ENCODE peak calls at places on chromosomes 6 and 20, in five cellular contexts. One of them, this sample, is unnamed.

GRCh38 chr6:163831736-163832135 is 417.2 kb downstream of the QKI start:
- DNase-seq in germinal center: no peak
- DNase-seq in foreskin keratinocyte: no peak
- DNase-seq in COLO829: no peak
- DNase-seq in putamen: no peak
- DNase-seq in this sample: no peak

GRCh38 chr6:88477411-88477810 is 311.3 kb upstream of the CNR1 start:
- DNase-seq in COLO829: no peak
- DNase-seq in germinal center: no peak
- DNase-seq in foreskin keratinocyte: no peak
- DNase-seq in putamen: no peak
- DNase-seq in this sample: peak; percentile 8

GRCh38 chr20:22542427-22542826 is 41.9 kb downstream of the FOXA2 start:
- DNase-seq in putamen: no peak
- DNase-seq in germinal center: no peak
- DNase-seq in COLO829: no peak
- DNase-seq in foreskin keratinocyte: no peak
- DNase-seq in this sample: no peak

GRCh38 chr6:125745281-125746018 is 4.0 kb upstream of the HEY2 start:
- DNase-seq in germinal center: no peak
- DNase-seq in foreskin keratinocyte: no peak
- DNase-seq in putamen: no peak
- DNase-seq in COLO829: no peak
- DNase-seq in this sample: no peak

GRCh38 chr20:17735206-17735804 is 35.5 kb downstream of the BANF2 start:
- DNase-seq in germinal center: no peak
- DNase-seq in putamen: no peak
- DNase-seq in COLO829: no peak
- DNase-seq in foreskin keratinocyte: peak; percentile 38
- DNase-seq in this sample: peak; percentile 19

GRCh38 chr6:125277838-125278237 is 23.9 kb downstream of the HDDC2 start:
- DNase-seq in foreskin keratinocyte: no peak
- DNase-seq in COLO829: no peak
- DNase-seq in germinal center: no peak
- DNase-seq in putamen: no peak
- DNase-seq in this sample: no peak

GRCh38 chr6:75791881-75792280 is 42.8 kb downstream of the MYO6 start:
- DNase-seq in COLO829: peak; percentile 58
- DNase-seq in putamen: peak; percentile 80
- DNase-seq in foreskin keratinocyte: no peak
- DNase-seq in germinal center: no peak
- DNase-seq in this sample: peak; percentile 40

GRCh38 chr20:20073851-20074252 is 21.5 kb downstream of the CFAP61 start:
- DNase-seq in putamen: no peak
- DNase-seq in germinal center: no peak
- DNase-seq in foreskin keratinocyte: no peak
- DNase-seq in COLO829: no peak
- DNase-seq in this sample: no peak

GRCh38 chr6:157985378-157986155 is 3.9 kb downstream of the SYNJ2 start:
- DNase-seq in COLO829: no peak
- DNase-seq in germinal center: no peak
- DNase-seq in putamen: no peak
- DNase-seq in foreskin keratinocyte: no peak
- DNase-seq in this sample: no peak

GRCh38 chr20:31829731-31830130 is 10.6 kb downstream of the MYLK2 start:
- DNase-seq in germinal center: no peak
- DNase-seq in foreskin keratinocyte: no peak
- DNase-seq in putamen: no peak
- DNase-seq in COLO829: no peak
- DNase-seq in this sample: no peak

GRCh38 chr6:19298422-19298821 is 538.7 kb upstream of the ID4 start:
- DNase-seq in COLO829: no peak
- DNase-seq in putamen: no peak
- DNase-seq in foreskin keratinocyte: no peak
- DNase-seq in germinal center: no peak
- DNase-seq in this sample: no peak

GRCh38 chr6:3296537-3297453 is 38.0 kb downstream of the PSMG4 start:
- DNase-seq in germinal center: no peak
- DNase-seq in putamen: no peak
- DNase-seq in COLO829: no peak
- DNase-seq in foreskin keratinocyte: no peak
- DNase-seq in this sample: no peak

GRCh38 chr20:37305079-37305478 is 15.6 kb downstream of the MANBAL start:
- DNase-seq in COLO829: no peak
- DNase-seq in foreskin keratinocyte: no peak
- DNase-seq in germinal center: no peak
- DNase-seq in putamen: no peak
- DNase-seq in this sample: no peak

GRCh38 chr6:142637624-142638023 is 307.4 kb downstream of the HIVEP2 start:
- DNase-seq in germinal center: no peak
- DNase-seq in putamen: no peak
- DNase-seq in COLO829: no peak
- DNase-seq in foreskin keratinocyte: no peak
- DNase-seq in this sample: no peak

GRCh38 chr20:36105731-36106226 is 48.8 kb upstream of the EPB41L1 start:
- DNase-seq in putamen: no peak
- DNase-seq in germinal center: no peak
- DNase-seq in COLO829: no peak
- DNase-seq in foreskin keratinocyte: no peak
- DNase-seq in this sample: no peak

GRCh38 chr20:34615477-34615876 is 57.0 kb downstream of the MAP1LC3A start:
- DNase-seq in foreskin keratinocyte: no peak
- DNase-seq in germinal center: no peak
- DNase-seq in COLO829: no peak
- DNase-seq in putamen: peak; percentile 72
- DNase-seq in this sample: peak; percentile 23

GRCh38 chr6:163793584-163793983 is 379.1 kb downstream of the QKI start:
- DNase-seq in foreskin keratinocyte: peak; percentile 89
- DNase-seq in COLO829: no peak
- DNase-seq in germinal center: no peak
- DNase-seq in putamen: peak; percentile 36
- DNase-seq in this sample: peak; percentile 31

GRCh38 chr6:31396422-31397152 is 6.8 kb upstream of the MICA start:
- DNase-seq in germinal center: peak; percentile 74
- DNase-seq in COLO829: peak; percentile 80
- DNase-seq in foreskin keratinocyte: peak; percentile 62
- DNase-seq in putamen: peak; percentile 74
- DNase-seq in this sample: peak; percentile 67

GRCh38 chr6:3390698-3391097 is 66.2 kb downstream of the SLC22A23 start:
- DNase-seq in foreskin keratinocyte: peak; percentile 96
- DNase-seq in germinal center: no peak
- DNase-seq in putamen: peak; percentile 69
- DNase-seq in COLO829: no peak
- DNase-seq in this sample: peak; percentile 96

GRCh38 chr6:152696543-152696942 is 1.2 kb upstream of the MYCT1 start:
- DNase-seq in germinal center: no peak
- DNase-seq in foreskin keratinocyte: peak; percentile 94
- DNase-seq in putamen: no peak
- DNase-seq in COLO829: no peak
- DNase-seq in this sample: peak; percentile 81

GRCh38 chr6:3905853-3906190 is 56.6 kb downstream of the FAM50B start:
- DNase-seq in foreskin keratinocyte: no peak
- DNase-seq in COLO829: no peak
- DNase-seq in putamen: no peak
- DNase-seq in germinal center: no peak
- DNase-seq in this sample: no peak

GRCh38 chr6:36201612-36202011 is 5.1 kb downstream of the BRPF3 start:
- DNase-seq in foreskin keratinocyte: no peak
- DNase-seq in COLO829: no peak
- DNase-seq in putamen: no peak
- DNase-seq in germinal center: no peak
- DNase-seq in this sample: no peak

GRCh38 chr6:168366473-168366872 is 46.9 kb upstream of the DACT2 start:
- DNase-seq in putamen: no peak
- DNase-seq in foreskin keratinocyte: no peak
- DNase-seq in COLO829: no peak
- DNase-seq in germinal center: no peak
- DNase-seq in this sample: no peak

GRCh38 chr20:46213946-46214830 is 94.1 kb downstream of the CDH22 start:
- DNase-seq in COLO829: no peak
- DNase-seq in foreskin keratinocyte: no peak
- DNase-seq in putamen: no peak
- DNase-seq in germinal center: no peak
- DNase-seq in this sample: no peak